ENCODE peak calls at places on chromosome 22, in nine cellular contexts. P is GM23248, H is mammary epithelial cell, O is sigmoid colon, J is A549, A is spleen, T is HCT116, B is neuronal stem cell, V is lung. S is an unnamed sample.

GRCh38 chr22:27716074-27716473 is 85.5 kb downstream of the MN1 start:
- DNase-seq in J (no peak), T (no peak), P (no peak), A (peak; percentile 13), V (no peak), O (no peak), H (no peak), B (no peak), S (no peak)

GRCh38 chr22:29716814-29717213 is 3.0 kb upstream of the CABP7 start:
- DNase-seq in B (peak; percentile 86), A (no peak), O (no peak), V (peak; percentile 51), H (peak; percentile 59), P (peak; percentile 82), J (peak; percentile 55), T (peak; percentile 24), S (peak; percentile 59)

GRCh38 chr22:28799834-28800307 is 498 bp downstream of the XBP1 start:
- DNase-seq in J (no peak), H (peak; percentile 51), B (peak; percentile 53), O (peak; percentile 85), P (peak; percentile 83), T (no peak), A (peak; percentile 92), V (peak; percentile 61), S (peak; percentile 22)

GRCh38 chr22:22935546-22936157 is 48.0 kb downstream of the IGLL5 start:
- DNase-seq in A (peak; percentile 92), P (no peak), J (no peak), T (no peak), B (no peak), V (no peak), H (no peak), O (no peak), S (no peak)

GRCh38 chr22:36258750-36259619 is 6.1 kb downstream of the APOL1 start:
- DNase-seq in T (no peak), O (peak; percentile 80), J (no peak), V (no peak), H (no peak), P (no peak), A (no peak), B (peak; percentile 74), S (peak; percentile 43)

GRCh38 chr22:42994917-42995562 is 19.9 kb downstream of the PACSIN2 start:
- DNase-seq in T (no peak), A (no peak), O (peak; percentile 88), J (peak; percentile 95), P (peak; percentile 95), B (no peak), H (peak; percentile 90), V (peak; percentile 83), S (peak; percentile 67)

GRCh38 chr22:29334696-29335344 is 19.3 kb upstream of the RASL10A start:
- DNase-seq in T (no peak), J (peak; percentile 15), V (no peak), A (no peak), O (no peak), H (no peak), B (no peak), P (no peak), S (no peak)

GRCh38 chr22:44351685-44352377 is 39.1 kb upstream of the SHISAL1 start:
- DNase-seq in V (no peak), T (no peak), B (no peak), P (peak; percentile 97), H (peak; percentile 92), A (no peak), O (peak; percentile 89), J (peak; percentile 46), S (peak; percentile 69)

GRCh38 chr22:41780714-41781507 is 19.6 kb upstream of the CCDC134 start:
- DNase-seq in O (peak; percentile 78), V (peak; percentile 70), P (peak; percentile 64), J (no peak), H (no peak), B (no peak), A (peak; percentile 97), T (no peak), S (no peak)

GRCh38 chr22:26835929-26836528 is 178.6 kb downstream of the MIAT start:
- DNase-seq in T (peak; percentile 33), A (no peak), H (peak; percentile 22), J (peak; percentile 51), V (peak; percentile 46), O (no peak), P (peak; percentile 57), B (peak; percentile 84), S (peak; percentile 71)

GRCh38 chr22:32306561-32306960 is 51.1 kb upstream of the RFPL3 start:
- DNase-seq in H (no peak), B (no peak), O (no peak), A (no peak), J (no peak), T (no peak), V (no peak), P (no peak), S (no peak)

GRCh38 chr22:46031965-46032851 is 55.2 kb upstream of the WNT7B start:
- DNase-seq in V (no peak), A (peak; percentile 68), B (no peak), P (no peak), T (no peak), O (peak; percentile 62), H (no peak), J (no peak), S (no peak)

GRCh38 chr22:48251629-48252028 is 1489.2 kb downstream of the TBC1D22A start:
- DNase-seq in P (no peak), H (no peak), T (no peak), O (no peak), V (no peak), B (no peak), A (peak; percentile 24), J (no peak), S (no peak)

GRCh38 chr22:48254311-48254873 is 1491.9 kb downstream of the TBC1D22A start:
- DNase-seq in O (no peak), T (no peak), B (no peak), J (peak; percentile 20), H (no peak), V (peak; percentile 43), A (peak; percentile 40), P (no peak), S (no peak)

GRCh38 chr22:48253136-48253535 is 1490.7 kb downstream of the TBC1D22A start:
- DNase-seq in T (no peak), A (peak; percentile 54), P (no peak), H (no peak), V (no peak), J (no peak), B (no peak), O (no peak), S (no peak)

GRCh38 chr22:48250937-48251530 is 1488.6 kb downstream of the TBC1D22A start:
- DNase-seq in P (no peak), A (peak; percentile 45), V (no peak), J (no peak), T (no peak), H (no peak), B (no peak), O (no peak), S (no peak)

DNA sequence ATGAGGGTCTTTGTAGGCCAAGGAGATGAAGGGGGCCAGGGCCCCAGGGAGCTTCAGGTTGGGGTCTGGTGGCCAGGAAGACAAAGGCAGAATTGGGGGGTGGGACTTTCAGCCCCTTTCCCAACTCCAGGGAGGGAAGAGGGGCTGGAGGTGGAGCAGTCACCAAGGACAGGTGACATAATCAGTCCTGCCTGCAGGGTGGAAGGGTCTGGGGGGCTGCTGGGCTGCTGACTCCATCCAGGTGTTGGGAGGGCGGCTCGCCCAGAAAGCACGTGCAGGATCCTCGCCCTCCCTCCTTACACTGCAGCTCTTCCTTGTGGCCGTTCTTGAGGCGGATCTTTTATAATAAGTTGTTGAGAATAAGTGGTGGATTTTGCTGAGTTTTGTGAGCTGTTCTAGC is 1491.1 kb downstream of the TBC1D22A start:
- DNase-seq in B (no peak), A (peak; percentile 33), H (no peak), P (no peak), V (no peak), O (no peak), J (no peak), T (no peak), S (no peak)
- H3K9me3 ChIP-seq in B (no peaks in the 10 kb centered on the region), A (no peaks in the 10 kb centered on the region), H (peaks cover 35% of the 10 kb centered on the region), P (no peaks in the 10 kb centered on the region), V (no peaks in the 10 kb centered on the region), O (no peaks in the 10 kb centered on the region), J (no peaks in the 10 kb centered on the region), T (peaks cover 4% of the 10 kb centered on the region), S (no peaks in the 10 kb centered on the region)

DNA sequence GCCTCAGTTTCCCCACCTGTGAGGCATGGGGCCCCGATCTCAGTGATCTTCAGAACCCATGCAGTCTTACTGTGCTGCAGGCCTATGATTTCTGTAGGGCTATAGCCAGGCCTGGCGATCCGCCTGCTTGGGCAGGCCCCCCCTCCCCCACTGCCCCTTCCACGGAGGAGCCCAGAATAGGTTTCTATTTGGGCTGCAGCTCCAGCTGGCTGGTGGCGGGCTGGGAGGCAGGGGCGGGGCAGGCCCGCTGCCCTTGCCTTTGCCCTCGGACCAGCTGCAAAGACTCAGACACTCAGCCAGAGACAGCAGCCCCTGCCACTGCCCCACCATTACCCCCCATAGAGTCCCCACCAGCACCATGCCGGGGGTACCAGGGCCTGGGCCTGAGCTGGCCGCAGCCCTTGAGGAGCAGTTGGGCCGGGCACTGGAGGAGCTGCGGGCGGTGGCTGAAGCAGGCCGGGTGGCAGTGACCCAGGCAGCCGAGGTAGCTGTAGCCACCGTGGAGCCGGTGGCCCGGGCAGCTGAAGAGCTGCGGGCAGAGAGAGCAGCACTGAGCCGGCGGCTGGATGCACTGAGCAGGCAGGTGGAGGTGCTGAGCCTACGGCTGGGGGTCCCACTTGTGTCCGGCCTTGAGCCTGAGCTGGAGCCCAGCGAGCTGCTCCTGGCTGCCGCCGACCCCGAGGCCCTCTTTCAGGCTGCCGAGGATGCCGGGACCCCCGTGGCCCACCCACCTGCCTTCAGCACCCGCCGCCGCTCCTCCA is 12.2 kb downstream of the SMTN start:
- DNase-seq in B (no peak), J (no peak), T (no peak), H (no peak), V (no peak), P (no peak), O (peak; percentile 94), A (no peak), S (no peak)
- H3K27ac ChIP-seq in B (no peak overlapping the region), J (no peak overlapping the region), T (no peak overlapping the region), H (no peak overlapping the region), V (peak overlapping the region; percentile 86), P (no peak overlapping the region), O (peak overlapping the region; percentile 96), A (no peak overlapping the region), S (no peak overlapping the region)

DNA sequence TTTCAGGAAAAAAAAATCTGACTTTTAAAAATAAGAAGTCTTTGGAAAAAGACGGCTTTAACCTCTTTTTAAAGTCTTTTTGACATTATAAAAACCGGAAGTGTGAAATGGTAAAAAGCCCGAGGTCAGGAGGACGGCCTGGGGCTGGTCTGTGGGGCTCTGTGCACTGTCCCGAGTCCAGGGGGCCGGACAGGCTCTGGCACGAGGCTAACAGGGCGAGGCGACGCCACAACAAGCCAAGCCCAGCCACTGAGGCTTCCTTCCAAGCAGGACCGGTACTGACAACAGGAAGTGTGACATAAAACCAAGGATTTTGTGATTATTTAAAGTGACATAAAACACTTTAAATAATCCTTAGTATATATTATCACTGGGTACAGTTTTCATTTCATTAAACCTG is 39.2 kb downstream of the BRD1 start:
- DNase-seq in T (no peak), V (no peak), J (no peak), O (peak; percentile 85), H (no peak), P (peak; percentile 67), B (no peak), A (peak; percentile 85), S (no peak)
- H3K4me1 ChIP-seq in T (no peaks in the 10 kb centered on the region), V (peaks cover 22% of the 10 kb centered on the region), J (no peaks in the 10 kb centered on the region), O (peaks cover 79% of the 10 kb centered on the region), H (peaks cover 17% of the 10 kb centered on the region), P (peaks cover 37% of the 10 kb centered on the region), B (no peaks in the 10 kb centered on the region), A (peaks cover 84% of the 10 kb centered on the region), S (peaks cover 20% of the 10 kb centered on the region)

DNA sequence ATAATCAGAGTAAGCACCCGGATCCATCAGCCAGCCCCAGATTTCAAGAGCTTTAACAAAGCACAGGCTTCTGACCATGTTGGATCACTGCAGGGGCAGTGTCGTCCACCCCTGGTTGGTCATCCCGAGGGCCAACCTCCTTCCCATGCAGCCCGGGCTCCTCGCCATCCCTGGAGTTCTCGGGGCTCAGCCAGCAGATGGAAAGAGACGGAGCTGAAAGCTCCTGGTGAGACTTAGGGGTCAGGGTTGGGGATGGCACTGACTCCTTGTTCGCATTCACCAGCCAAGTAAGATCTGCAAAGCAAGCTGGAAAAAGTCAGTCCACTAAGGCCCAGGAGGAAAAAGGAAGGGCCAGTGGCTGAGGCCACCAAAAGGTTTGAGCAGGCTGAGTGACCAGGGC is 888.9 kb downstream of the BRD1 start:
- DNase-seq in B (no peak), V (no peak), O (peak; percentile 48), A (no peak), T (no peak), P (no peak), J (no peak), H (no peak), S (no peak)
- H3K9me3 ChIP-seq in B (no peaks in the 10 kb centered on the region), V (no peaks in the 10 kb centered on the region), O (no peaks in the 10 kb centered on the region), A (peaks cover 12% of the 10 kb centered on the region), T (no peaks in the 10 kb centered on the region), P (no peaks in the 10 kb centered on the region), J (peaks cover 5% of the 10 kb centered on the region), H (peaks cover 50% of the 10 kb centered on the region), S (peaks cover 12% of the 10 kb centered on the region)